ENCODE peak calls at places on chromosome 21, in eight cellular contexts. One of them, this sample, is unnamed.

GRCh38 chr21:42352433-42353095 is 1.8 kb upstream of the TFF2 start:
- DNase-seq in PC-9: no peak
- DNase-seq in small intestine: no peak
- DNase-seq in HAP-1: no peak
- DNase-seq in right cardiac atrium: no peak
- DNase-seq in SJSA1: no peak
- DNase-seq in HepG2: no peak
- DNase-seq in IMR-90: no peak
- DNase-seq in this sample: no peak

GRCh38 chr21:36883532-36884486 is 82.7 kb downstream of the HLCS start:
- DNase-seq in PC-9: no peak
- DNase-seq in small intestine: no peak
- DNase-seq in HAP-1: no peak
- DNase-seq in right cardiac atrium: no peak
- DNase-seq in SJSA1: peak; percentile 98
- DNase-seq in HepG2: no peak
- DNase-seq in IMR-90: peak; percentile 59
- DNase-seq in this sample: no peak

GRCh38 chr21:27511241-27511640 is 544.4 kb upstream of the ADAMTS5 start:
- DNase-seq in PC-9: no peak
- DNase-seq in small intestine: no peak
- DNase-seq in HAP-1: no peak
- DNase-seq in right cardiac atrium: no peak
- DNase-seq in SJSA1: no peak
- DNase-seq in HepG2: no peak
- DNase-seq in IMR-90: no peak
- DNase-seq in this sample: no peak

GRCh38 chr21:26798856-26799751 is 46.1 kb downstream of the ADAMTS1 start:
- DNase-seq in PC-9: no peak
- DNase-seq in small intestine: no peak
- DNase-seq in HAP-1: no peak
- DNase-seq in right cardiac atrium: no peak
- DNase-seq in SJSA1: no peak
- DNase-seq in HepG2: no peak
- DNase-seq in IMR-90: peak; percentile 81
- DNase-seq in this sample: no peak

GRCh38 chr21:38819719-38820147 is 14.0 kb downstream of the ETS2 start:
- DNase-seq in PC-9: peak; percentile 91
- DNase-seq in small intestine: peak; percentile 78
- DNase-seq in HAP-1: no peak
- DNase-seq in right cardiac atrium: no peak
- DNase-seq in SJSA1: peak; percentile 94
- DNase-seq in HepG2: no peak
- DNase-seq in IMR-90: peak; percentile 77
- DNase-seq in this sample: no peak

GRCh38 chr21:41217656-41218380 is 49.9 kb downstream of the BACE2 start:
- DNase-seq in PC-9: no peak
- DNase-seq in small intestine: peak; percentile 71
- DNase-seq in HAP-1: no peak
- DNase-seq in right cardiac atrium: peak; percentile 87
- DNase-seq in SJSA1: no peak
- DNase-seq in HepG2: no peak
- DNase-seq in IMR-90: peak; percentile 74
- DNase-seq in this sample: peak; percentile 20

GRCh38 chr21:10639123-10639522 is 117.7 kb downstream of the TPTE start:
- DNase-seq in PC-9: no peak
- DNase-seq in small intestine: no peak
- DNase-seq in HAP-1: no peak
- DNase-seq in right cardiac atrium: no peak
- DNase-seq in SJSA1: no peak
- DNase-seq in HepG2: no peak
- DNase-seq in IMR-90: no peak
- DNase-seq in this sample: no peak

GRCh38 chr21:39136711-39137110 is 46.5 kb downstream of the PSMG1 start:
- DNase-seq in PC-9: no peak
- DNase-seq in small intestine: no peak
- DNase-seq in HAP-1: no peak
- DNase-seq in right cardiac atrium: no peak
- DNase-seq in SJSA1: peak; percentile 72
- DNase-seq in HepG2: no peak
- DNase-seq in IMR-90: peak; percentile 47
- DNase-seq in this sample: no peak

GRCh38 chr21:45388011-45388521 is 16.9 kb upstream of the COL18A1 start:
- DNase-seq in PC-9: no peak
- DNase-seq in small intestine: no peak
- DNase-seq in HAP-1: no peak
- DNase-seq in right cardiac atrium: peak; percentile 77
- DNase-seq in SJSA1: no peak
- DNase-seq in HepG2: no peak
- DNase-seq in IMR-90: no peak
- DNase-seq in this sample: no peak

GRCh38 chr21:39397651-39398385 is 47.8 kb downstream of the LCA5L start:
- DNase-seq in PC-9: no peak
- DNase-seq in small intestine: no peak
- DNase-seq in HAP-1: no peak
- DNase-seq in right cardiac atrium: no peak
- DNase-seq in SJSA1: no peak
- DNase-seq in HepG2: no peak
- DNase-seq in IMR-90: no peak
- DNase-seq in this sample: no peak

DNA sequence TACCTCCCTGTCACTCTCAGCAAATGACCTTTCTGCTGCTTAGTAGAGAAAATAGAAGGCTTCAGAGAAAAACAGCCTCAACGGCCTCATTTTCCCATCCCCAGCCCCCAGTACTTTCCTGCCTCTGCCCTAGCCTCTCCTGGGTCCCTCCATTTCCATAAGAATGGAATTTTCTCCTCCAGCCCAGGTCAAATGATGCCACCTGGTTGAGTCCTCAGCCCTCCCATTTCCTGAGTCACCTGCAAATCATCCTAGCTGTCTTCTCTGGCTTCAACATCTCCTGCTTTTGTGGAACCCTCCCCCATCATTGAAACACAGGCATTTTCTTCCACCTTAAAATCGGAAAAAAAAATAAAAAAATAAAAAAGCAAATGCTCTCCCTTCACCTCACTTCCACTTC is 35.1 kb downstream of the OLIG1 start:
- DNase-seq in PC-9: no peak
- DNase-seq in small intestine: no peak
- DNase-seq in HAP-1: no peak
- DNase-seq in right cardiac atrium: no peak
- DNase-seq in SJSA1: no peak
- DNase-seq in HepG2: no peak
- DNase-seq in IMR-90: no peak
- DNase-seq in this sample: no peak
- H3K4me1 ChIP-seq in PC-9: no peaks in the 10 kb centered on the region
- H3K4me1 ChIP-seq in small intestine: no peaks in the 10 kb centered on the region
- H3K4me1 ChIP-seq in HAP-1: peaks cover 7% of the 10 kb centered on the region
- H3K4me1 ChIP-seq in right cardiac atrium: no peaks in the 10 kb centered on the region
- H3K4me1 ChIP-seq in SJSA1: no peaks in the 10 kb centered on the region
- H3K4me1 ChIP-seq in HepG2: no peaks in the 10 kb centered on the region
- H3K4me1 ChIP-seq in IMR-90: no peaks in the 10 kb centered on the region
- H3K4me1 ChIP-seq in this sample: no peaks in the 10 kb centered on the region

GRCh38 chr21:28754862-28755261 is 237.8 kb downstream of the LTN1 start:
- DNase-seq in PC-9: no peak
- DNase-seq in small intestine: no peak
- DNase-seq in HAP-1: no peak
- DNase-seq in right cardiac atrium: no peak
- DNase-seq in SJSA1: no peak
- DNase-seq in HepG2: no peak
- DNase-seq in IMR-90: no peak
- DNase-seq in this sample: no peak

GRCh38 chr21:28758042-28758882 is 234.4 kb downstream of the LTN1 start:
- DNase-seq in PC-9: no peak
- DNase-seq in small intestine: no peak
- DNase-seq in HAP-1: no peak
- DNase-seq in right cardiac atrium: no peak
- DNase-seq in SJSA1: no peak
- DNase-seq in HepG2: no peak
- DNase-seq in IMR-90: no peak
- DNase-seq in this sample: no peak

GRCh38 chr21:28752131-28752530 is 240.5 kb downstream of the LTN1 start:
- DNase-seq in PC-9: no peak
- DNase-seq in small intestine: no peak
- DNase-seq in HAP-1: no peak
- DNase-seq in right cardiac atrium: no peak
- DNase-seq in SJSA1: no peak
- DNase-seq in HepG2: peak; percentile 13
- DNase-seq in IMR-90: no peak
- DNase-seq in this sample: no peak

GRCh38 chr21:28750565-28750964 is 242.1 kb downstream of the LTN1 start:
- DNase-seq in PC-9: no peak
- DNase-seq in small intestine: no peak
- DNase-seq in HAP-1: no peak
- DNase-seq in right cardiac atrium: no peak
- DNase-seq in SJSA1: no peak
- DNase-seq in HepG2: no peak
- DNase-seq in IMR-90: no peak
- DNase-seq in this sample: no peak

DNA sequence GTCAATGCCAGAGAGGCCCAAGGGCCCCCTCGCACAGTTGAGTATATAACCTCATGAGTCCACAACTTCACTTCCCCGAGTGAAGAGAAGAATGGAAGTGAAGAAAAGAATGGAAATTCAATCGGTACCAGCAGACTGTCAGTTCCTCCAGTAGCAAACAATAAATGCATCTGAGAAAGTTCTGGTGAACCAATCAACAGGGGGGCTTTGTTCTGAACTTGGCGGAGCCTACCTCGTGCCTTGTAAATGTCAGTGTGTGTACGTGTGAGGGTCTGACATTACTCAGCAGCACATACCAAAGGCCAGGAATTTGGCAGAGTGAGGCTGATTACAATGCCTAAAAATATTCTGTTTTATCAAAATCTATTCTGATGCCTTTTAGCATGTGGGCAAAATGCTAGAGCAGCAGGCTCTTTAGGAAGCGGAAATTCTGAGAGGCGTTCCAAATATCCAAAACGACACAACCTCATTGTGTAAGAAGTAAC is 238.5 kb downstream of the LTN1 start:
- DNase-seq in PC-9: no peak
- DNase-seq in small intestine: no peak
- DNase-seq in HAP-1: no peak
- DNase-seq in right cardiac atrium: peak; percentile 75
- DNase-seq in SJSA1: peak; percentile 44
- DNase-seq in HepG2: no peak
- DNase-seq in IMR-90: peak; percentile 96
- DNase-seq in this sample: no peak
- H3K4me1 ChIP-seq in PC-9: no peaks in the 10 kb centered on the region
- H3K4me1 ChIP-seq in small intestine: no peaks in the 10 kb centered on the region
- H3K4me1 ChIP-seq in HAP-1: no peaks in the 10 kb centered on the region
- H3K4me1 ChIP-seq in right cardiac atrium: peaks cover 11% of the 10 kb centered on the region
- H3K4me1 ChIP-seq in SJSA1: peaks cover 7% of the 10 kb centered on the region
- H3K4me1 ChIP-seq in HepG2: peaks cover 11% of the 10 kb centered on the region
- H3K4me1 ChIP-seq in IMR-90: peaks cover 10% of the 10 kb centered on the region
- H3K4me1 ChIP-seq in this sample: no peaks in the 10 kb centered on the region

GRCh38 chr21:31339736-31340135 is 4.3 kb downstream of the TIAM1 start:
- DNase-seq in PC-9: no peak
- DNase-seq in small intestine: no peak
- DNase-seq in HAP-1: no peak
- DNase-seq in right cardiac atrium: no peak
- DNase-seq in SJSA1: no peak
- DNase-seq in HepG2: no peak
- DNase-seq in IMR-90: peak; percentile 42
- DNase-seq in this sample: no peak
- H3K4me1 ChIP-seq in PC-9: peaks cover 32% of the 10 kb centered on the region
- H3K4me1 ChIP-seq in small intestine: no peaks in the 10 kb centered on the region
- H3K4me1 ChIP-seq in HAP-1: no peaks in the 10 kb centered on the region
- H3K4me1 ChIP-seq in right cardiac atrium: no peaks in the 10 kb centered on the region
- H3K4me1 ChIP-seq in SJSA1: peaks cover 43% of the 10 kb centered on the region
- H3K4me1 ChIP-seq in HepG2: no peaks in the 10 kb centered on the region
- H3K4me1 ChIP-seq in IMR-90: peaks cover 7% of the 10 kb centered on the region
- H3K4me1 ChIP-seq in this sample: peaks cover 6% of the 10 kb centered on the region

GRCh38 chr21:34914239-34914638 is 134.9 kb downstream of the RUNX1 start:
- DNase-seq in PC-9: no peak
- DNase-seq in small intestine: no peak
- DNase-seq in HAP-1: no peak
- DNase-seq in right cardiac atrium: no peak
- DNase-seq in SJSA1: no peak
- DNase-seq in HepG2: no peak
- DNase-seq in IMR-90: no peak
- DNase-seq in this sample: no peak

GRCh38 chr21:34911360-34911759 is 137.7 kb downstream of the RUNX1 start:
- DNase-seq in PC-9: no peak
- DNase-seq in small intestine: no peak
- DNase-seq in HAP-1: no peak
- DNase-seq in right cardiac atrium: peak; percentile 41
- DNase-seq in SJSA1: no peak
- DNase-seq in HepG2: no peak
- DNase-seq in IMR-90: no peak
- DNase-seq in this sample: no peak

GRCh38 chr21:34912022-34912933 is 136.8 kb downstream of the RUNX1 start:
- DNase-seq in PC-9: no peak
- DNase-seq in small intestine: no peak
- DNase-seq in HAP-1: no peak
- DNase-seq in right cardiac atrium: no peak
- DNase-seq in SJSA1: peak; percentile 26
- DNase-seq in HepG2: no peak
- DNase-seq in IMR-90: no peak
- DNase-seq in this sample: no peak

GRCh38 chr21:34915364-34915834 is 133.7 kb downstream of the RUNX1 start:
- DNase-seq in PC-9: peak; percentile 74
- DNase-seq in small intestine: no peak
- DNase-seq in HAP-1: no peak
- DNase-seq in right cardiac atrium: no peak
- DNase-seq in SJSA1: no peak
- DNase-seq in HepG2: no peak
- DNase-seq in IMR-90: peak; percentile 65
- DNase-seq in this sample: no peak

DNA sequence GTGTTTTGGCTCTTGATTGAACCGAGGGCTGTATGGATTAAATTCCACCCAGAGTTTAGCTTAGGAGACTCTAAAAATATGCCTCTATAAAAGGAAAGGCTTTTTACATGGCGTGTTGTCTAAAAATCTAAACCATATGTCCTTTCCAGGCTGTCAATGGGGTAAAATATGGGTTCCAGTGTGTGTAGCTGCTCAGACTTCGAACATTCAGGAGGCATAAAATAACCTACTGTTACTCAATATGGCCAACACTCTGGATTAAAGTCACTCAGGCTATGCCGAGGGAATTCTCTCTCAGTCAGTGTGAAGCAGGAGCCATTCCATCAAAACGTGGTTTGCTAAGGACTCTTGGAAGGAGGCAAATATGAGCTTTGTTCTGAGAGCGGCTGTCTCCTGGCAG is 135.3 kb downstream of the RUNX1 start:
- DNase-seq in PC-9: no peak
- DNase-seq in small intestine: no peak
- DNase-seq in HAP-1: no peak
- DNase-seq in right cardiac atrium: no peak
- DNase-seq in SJSA1: no peak
- DNase-seq in HepG2: no peak
- DNase-seq in IMR-90: peak; percentile 31
- DNase-seq in this sample: no peak
- H3K4me1 ChIP-seq in PC-9: peaks cover 40% of the 10 kb centered on the region
- H3K4me1 ChIP-seq in small intestine: peaks cover 6% of the 10 kb centered on the region
- H3K4me1 ChIP-seq in HAP-1: peaks cover under 1% of the 10 kb centered on the region
- H3K4me1 ChIP-seq in right cardiac atrium: no peaks in the 10 kb centered on the region
- H3K4me1 ChIP-seq in SJSA1: peaks cover 52% of the 10 kb centered on the region
- H3K4me1 ChIP-seq in HepG2: peaks cover 26% of the 10 kb centered on the region
- H3K4me1 ChIP-seq in IMR-90: peaks cover 25% of the 10 kb centered on the region
- H3K4me1 ChIP-seq in this sample: peaks cover 13% of the 10 kb centered on the region

This sample was measured in testis.